ENCODE peak calls at places on chromosomes 7 and 10, in nine cellular contexts. Z, S, N, P, F, T, R, O and K are unnamed samples.

GRCh38 chr10:652226-652625 is 37.2 kb downstream of the DIP2C start:
- DNase-seq in Z (no peak), S (no peak), N (no peak), P (peak; percentile 84), F (no peak), T (no peak), R (no peak), O (peak; percentile 38), K (no peak)

GRCh38 chr7:127803626-127804025 is 151.6 kb downstream of the SND1 start:
- DNase-seq in Z (no peak), S (no peak), N (no peak), P (no peak), F (no peak), T (peak; percentile 12), R (peak; percentile 38), O (no peak), K (no peak)

GRCh38 chr7:84422790-84423189 is 228.2 kb upstream of the SEMA3A start:
- DNase-seq in Z (no peak), S (no peak), N (peak; percentile 38), P (no peak), F (no peak), T (peak; percentile 31), R (peak; percentile 58), O (no peak), K (peak; percentile 6)

GRCh38 chr7:140983802-140984201 is 30.9 kb downstream of the MRPS33 start:
- DNase-seq in Z (peak; percentile 14), S (no peak), N (peak; percentile 12), P (no peak), F (peak; percentile 22), T (peak; percentile 64), R (peak; percentile 12), O (no peak), K (no peak)

GRCh38 chr10:45420453-45421192 is 46.6 kb downstream of the ALOX5 start:
- DNase-seq in Z (no peak), S (no peak), N (peak; percentile 85), P (peak; percentile 95), F (peak; percentile 80), T (peak; percentile 88), R (peak; percentile 52), O (no peak), K (peak; percentile 29)

GRCh38 chr10:111075577-111076185 is 1.1 kb upstream of the ADRA2A start:
- DNase-seq in Z (no peak), S (no peak), N (no peak), P (no peak), F (no peak), T (no peak), R (no peak), O (peak; percentile 26), K (no peak)

GRCh38 chr10:7121154-7121797 is 289.6 kb downstream of the SFMBT2 start:
- DNase-seq in Z (peak; percentile 75), S (peak; percentile 54), N (peak; percentile 51), P (no peak), F (peak; percentile 42), T (peak; percentile 51), R (peak; percentile 10), O (peak; percentile 90), K (no peak)

GRCh38 chr10:24096281-24096680 is 112.7 kb upstream of the KIAA1217 start:
- DNase-seq in Z (no peak), S (no peak), N (no peak), P (no peak), F (no peak), T (no peak), R (no peak), O (no peak), K (no peak)

GRCh38 chr7:105677803-105678583 is 96.7 kb upstream of the EFCAB10 start:
- DNase-seq in Z (no peak), S (no peak), N (no peak), P (no peak), F (peak; percentile 67), T (no peak), R (no peak), O (no peak), K (no peak)

GRCh38 chr7:132965951-132966350 is 115.9 kb downstream of the CHCHD3 start:
- DNase-seq in Z (no peak), S (no peak), N (no peak), P (no peak), F (no peak), T (peak; percentile 63), R (no peak), O (no peak), K (no peak)

GRCh38 chr10:103661198-103661950 is 167.9 kb downstream of the NEURL1 start:
- DNase-seq in Z (peak; percentile 79), S (peak; percentile 56), N (peak; percentile 96), P (peak; percentile 94), F (peak; percentile 71), T (no peak), R (peak; percentile 94), O (peak; percentile 88), K (peak; percentile 98)

GRCh38 chr7:129401968-129402860 is 32.0 kb upstream of the STRIP2 start:
- DNase-seq in Z (no peak), S (no peak), N (no peak), P (no peak), F (no peak), T (peak; percentile 45), R (no peak), O (peak; percentile 55), K (no peak)

GRCh38 chr7:55277916-55278315 is 87.2 kb upstream of the LANCL2 start:
- DNase-seq in Z (no peak), S (no peak), N (no peak), P (no peak), F (no peak), T (no peak), R (no peak), O (no peak), K (no peak)

GRCh38 chr7:42014625-42015412 is 222.2 kb downstream of the GLI3 start:
- DNase-seq in Z (peak; percentile 63), S (peak; percentile 14), N (peak; percentile 68), P (no peak), F (peak; percentile 70), T (peak; percentile 79), R (peak; percentile 54), O (peak; percentile 90), K (no peak)

GRCh38 chr7:27966219-27966780 is 214.3 kb downstream of the JAZF1 start:
- DNase-seq in Z (no peak), S (no peak), N (no peak), P (no peak), F (no peak), T (no peak), R (no peak), O (no peak), K (no peak)

GRCh38 chr10:132786529-132787252 is 744 bp upstream of the NKX6-2 start:
- DNase-seq in Z (peak; percentile 53), S (no peak), N (no peak), P (no peak), F (no peak), T (no peak), R (no peak), O (no peak), K (no peak)

GRCh38 chr10:109187677-109188076 is 735.6 kb downstream of the XPNPEP1 start:
- DNase-seq in Z (no peak), S (no peak), N (peak; percentile 31), P (no peak), F (no peak), T (no peak), R (peak; percentile 96), O (no peak), K (no peak)

GRCh38 chr10:62052276-62052675 is 150.8 kb downstream of the ARID5B start:
- DNase-seq in Z (no peak), S (no peak), N (no peak), P (no peak), F (no peak), T (no peak), R (no peak), O (no peak), K (no peak)

GRCh38 chr7:140289804-140290203 is 108.5 kb downstream of the SLC37A3 start:
- DNase-seq in Z (no peak), S (no peak), N (no peak), P (no peak), F (no peak), T (no peak), R (no peak), O (no peak), K (no peak)

GRCh38 chr10:104331208-104331838 is 6.9 kb downstream of the ITPRIP start:
- DNase-seq in Z (peak; percentile 34), S (no peak), N (peak; percentile 68), P (peak; percentile 45), F (no peak), T (peak; percentile 87), R (peak; percentile 84), O (peak; percentile 82), K (peak; percentile 45)

GRCh38 chr10:121106607-121107006 is 255.4 kb downstream of the WDR11 start:
- DNase-seq in Z (no peak), S (no peak), N (no peak), P (no peak), F (no peak), T (no peak), R (no peak), O (no peak), K (no peak)
- H3K9ac ChIP-seq in Z (no peak overlapping the region), S (no peak overlapping the region), N (no peak overlapping the region), P (no peak overlapping the region), F (no peak overlapping the region), T (no peak overlapping the region), R (no peak overlapping the region), O (no peak overlapping the region), K (no peak overlapping the region)

DNA sequence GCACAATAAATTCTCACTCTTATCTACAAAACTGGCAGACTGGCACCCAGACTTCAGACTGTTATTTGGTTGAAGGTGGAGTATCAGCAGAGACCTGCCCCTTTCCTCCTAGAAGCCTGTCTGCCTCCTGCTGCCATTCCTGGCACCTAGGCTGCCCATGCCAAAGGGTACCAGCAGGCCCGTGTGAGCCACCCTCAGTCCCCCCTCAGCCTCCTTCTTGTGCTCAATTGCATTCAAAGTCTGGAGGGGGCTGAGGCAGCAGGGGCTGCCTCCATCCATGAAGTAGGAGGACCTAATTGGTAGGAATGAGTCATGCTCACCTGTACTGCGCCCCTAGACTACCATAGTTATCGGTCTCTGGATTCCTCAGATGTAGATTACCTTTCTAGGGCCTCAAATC is 440.9 kb upstream of the GRM3 start:
- DNase-seq in Z (no peak), S (no peak), N (no peak), P (peak; percentile 17), F (no peak), T (no peak), R (no peak), O (no peak), K (no peak)
- H3K9ac ChIP-seq in Z (no peak overlapping the region), S (no peak overlapping the region), N (no peak overlapping the region), P (no peak overlapping the region), F (no peak overlapping the region), T (no peak overlapping the region), R (no peak overlapping the region), O (no peak overlapping the region), K (no peak overlapping the region)

DNA sequence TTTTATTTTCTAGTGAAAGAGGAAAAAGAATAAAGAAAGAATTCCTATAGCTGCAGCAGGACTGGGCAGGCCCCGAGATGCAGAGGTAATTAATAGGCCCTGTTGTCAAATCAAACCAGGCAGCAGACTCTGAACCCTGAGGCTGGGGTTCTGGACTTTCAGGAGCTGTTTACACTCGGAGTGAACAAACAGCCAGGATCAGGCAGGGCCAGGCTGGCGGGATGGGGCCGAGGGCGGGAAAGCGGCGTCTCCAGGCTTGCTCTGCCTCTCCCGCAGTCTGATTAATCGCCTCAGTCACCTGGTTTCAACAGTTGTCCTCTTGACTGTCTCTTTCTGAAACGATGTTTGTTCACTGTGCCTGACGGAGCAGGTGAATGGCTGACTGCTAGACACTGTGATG is 675.4 kb upstream of the FOXK1 start:
- DNase-seq in Z (peak; percentile 44), S (no peak), N (no peak), P (no peak), F (no peak), T (no peak), R (no peak), O (no peak), K (no peak)
- H3K9ac ChIP-seq in Z (no peak overlapping the region), S (no peak overlapping the region), N (no peak overlapping the region), P (no peak overlapping the region), F (no peak overlapping the region), T (no peak overlapping the region), R (no peak overlapping the region), O (no peak overlapping the region), K (no peak overlapping the region)

GRCh38 chr7:95509199-95509598 is 23.5 kb downstream of the ASB4 start:
- DNase-seq in Z (peak; percentile 97), S (peak; percentile 87), N (peak; percentile 70), P (no peak), F (no peak), T (no peak), R (peak; percentile 18), O (peak; percentile 70), K (no peak)
- H3K9ac ChIP-seq in Z (no peak overlapping the region), S (no peak overlapping the region), N (no peak overlapping the region), P (no peak overlapping the region), F (no peak overlapping the region), T (no peak overlapping the region), R (no peak overlapping the region), O (no peak overlapping the region), K (no peak overlapping the region)